ENCODE peak calls at places on chromosomes 4 and X, in eight cellular contexts. U is suprapubic skin, O is spleen, X is HCT116, K is breast epithelium, Z is GM12878, A is transverse colon, S is stomach. T is an unnamed sample.

GRCh38 chr4:107794001-107794400 is 30.7 kb upstream of the SGMS2 start:
- DNase-seq in U (no peak), O (no peak), X (no peak), K (no peak), Z (no peak), A (peak; percentile 70), S (no peak), T (no peak)

GRCh38 chr4:48368389-48368788 is 27.1 kb downstream of the SLAIN2 start:
- DNase-seq in U (no peak), O (no peak), X (no peak), K (no peak), Z (no peak), A (no peak), S (no peak), T (no peak)

GRCh38 chr4:73891739-73892405 is 22.7 kb downstream of the CXCL1 start:
- DNase-seq in U (no peak), O (no peak), X (no peak), K (no peak), Z (no peak), A (no peak), S (no peak), T (no peak)

GRCh38 chr4:54516556-54517215 is 141.1 kb upstream of the KIT start:
- DNase-seq in U (no peak), O (no peak), X (no peak), K (no peak), Z (no peak), A (no peak), S (no peak), T (no peak)

GRCh38 chr4:139275281-139275735 is 4.7 kb downstream of the MGARP start:
- DNase-seq in U (no peak), O (no peak), X (no peak), K (no peak), Z (no peak), A (no peak), S (no peak), T (peak; percentile 57)

GRCh38 chr4:160652790-160653189 is 1511.0 kb downstream of the FSTL5 start:
- DNase-seq in U (no peak), O (no peak), X (no peak), K (no peak), Z (no peak), A (no peak), S (no peak), T (no peak)

GRCh38 chr4:175657571-175657970 is 154.5 kb downstream of the GPM6A start:
- DNase-seq in U (no peak), O (no peak), X (no peak), K (no peak), Z (no peak), A (no peak), S (no peak), T (no peak)

GRCh38 chr4:24601121-24601520 is 16.8 kb upstream of the DHX15 start:
- DNase-seq in U (no peak), O (no peak), X (no peak), K (no peak), Z (no peak), A (no peak), S (no peak), T (no peak)

GRCh38 chr4:110211007-110211769 is 12.8 kb upstream of the ELOVL6 start:
- DNase-seq in U (no peak), O (no peak), X (no peak), K (no peak), Z (no peak), A (peak; percentile 25), S (no peak), T (no peak)

GRCh38 chr4:182143822-182144620 is 99.2 kb upstream of the TENM3 start:
- DNase-seq in U (no peak), O (no peak), X (no peak), K (no peak), Z (no peak), A (peak; percentile 12), S (no peak), T (no peak)

GRCh38 chr4:141416219-141416618 is 195.5 kb downstream of the ZNF330 start:
- DNase-seq in U (no peak), O (no peak), X (no peak), K (no peak), Z (no peak), A (no peak), S (no peak), T (no peak)

GRCh38 chr4:6275898-6276563 is 6.4 kb downstream of the WFS1 start:
- DNase-seq in U (no peak), O (no peak), X (no peak), K (no peak), Z (no peak), A (peak; percentile 16), S (no peak), T (no peak)

GRCh38 chr4:10554694-10555093 is 97.5 kb upstream of the ZNF518B start:
- DNase-seq in U (no peak), O (no peak), X (peak; percentile 56), K (no peak), Z (peak; percentile 31), A (peak; percentile 46), S (peak; percentile 35), T (peak; percentile 22)

GRCh38 chrX:154043003-154043402 is 23.3 kb upstream of the IRAK1 start:
- DNase-seq in U (no peak), O (no peak), X (no peak), K (no peak), Z (no peak), A (no peak), S (no peak), T (no peak)

GRCh38 chr4:80092088-80092487 is 19.1 kb upstream of the ANTXR2 start:
- DNase-seq in U (no peak), O (no peak), X (no peak), K (no peak), Z (no peak), A (no peak), S (no peak), T (no peak)

GRCh38 chr4:107734120-107734519 is 14.1 kb upstream of the PAPSS1 start:
- DNase-seq in U (no peak), O (no peak), X (no peak), K (no peak), Z (no peak), A (no peak), S (no peak), T (no peak)

GRCh38 chr4:23894021-23894420 is 4.2 kb upstream of the PPARGC1A start:
- DNase-seq in U (no peak), O (no peak), X (no peak), K (no peak), Z (no peak), A (no peak), S (no peak), T (no peak)

GRCh38 chrX:40552768-40553167 is 28.0 kb upstream of the ATP6AP2 start:
- DNase-seq in U (no peak), O (no peak), X (no peak), K (no peak), Z (no peak), A (no peak), S (no peak), T (no peak)

GRCh38 chr4:117821834-117822233 is 212.5 kb upstream of the NDST3 start:
- DNase-seq in U (no peak), O (no peak), X (no peak), K (no peak), Z (no peak), A (no peak), S (no peak), T (no peak)

GRCh38 chr4:185256444-185256843 is 47.0 kb downstream of the SNX25 start:
- DNase-seq in U (no peak), O (no peak), X (peak; percentile 12), K (no peak), Z (no peak), A (no peak), S (no peak), T (no peak)

GRCh38 chrX:149398027-149398426 is 107.1 kb downstream of the IDS start:
- DNase-seq in U (no peak), O (no peak), X (no peak), K (no peak), Z (no peak), A (no peak), S (no peak), T (no peak)
- H3K4me3 ChIP-seq in U (no peak overlapping the region), O (no peak overlapping the region), X (no peak overlapping the region), K (no peak overlapping the region), Z (no peak overlapping the region), A (no peak overlapping the region), S (no peak overlapping the region), T (no peak overlapping the region)

GRCh38 chr4:153257151-153257620 is 52.9 kb downstream of the TRIM2 start:
- DNase-seq in U (no peak), O (no peak), X (no peak), K (no peak), Z (no peak), A (no peak), S (no peak), T (no peak)
- TF ChIP-seq POLR2AphosphoS5 in U (no peak), O (no peak), X (no peak), K (no peak), Z (no peak), A (no peak), S (no peak), T (peak; percentile 53)

DNA sequence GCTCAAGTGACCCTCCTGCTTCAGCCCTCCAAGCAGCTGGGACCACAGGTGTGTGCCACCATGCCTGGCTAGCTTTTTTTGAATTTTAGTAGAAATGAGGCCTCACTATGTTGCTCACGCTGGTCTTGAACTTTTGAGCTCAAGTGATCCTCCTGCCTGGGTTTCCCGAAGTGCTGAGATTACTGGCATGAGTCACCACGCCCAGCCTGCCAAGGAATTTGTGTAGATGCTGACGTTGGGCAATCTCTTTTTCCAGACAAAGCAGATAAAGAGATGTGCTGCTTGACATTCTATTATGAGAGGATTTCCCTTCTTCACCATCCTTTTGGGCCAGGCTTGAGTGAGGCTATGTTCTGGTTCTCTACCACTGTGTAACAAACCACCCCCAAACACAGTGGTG is 254.5 kb upstream of the RPS6KA3 start:
- DNase-seq in U (no peak), O (no peak), X (no peak), K (no peak), Z (no peak), A (no peak), S (no peak), T (no peak)
- H3K4me3 ChIP-seq in U (no peak overlapping the region), O (no peak overlapping the region), X (no peak overlapping the region), K (no peak overlapping the region), Z (no peak overlapping the region), A (no peak overlapping the region), S (no peak overlapping the region), T (no peak overlapping the region)

DNA sequence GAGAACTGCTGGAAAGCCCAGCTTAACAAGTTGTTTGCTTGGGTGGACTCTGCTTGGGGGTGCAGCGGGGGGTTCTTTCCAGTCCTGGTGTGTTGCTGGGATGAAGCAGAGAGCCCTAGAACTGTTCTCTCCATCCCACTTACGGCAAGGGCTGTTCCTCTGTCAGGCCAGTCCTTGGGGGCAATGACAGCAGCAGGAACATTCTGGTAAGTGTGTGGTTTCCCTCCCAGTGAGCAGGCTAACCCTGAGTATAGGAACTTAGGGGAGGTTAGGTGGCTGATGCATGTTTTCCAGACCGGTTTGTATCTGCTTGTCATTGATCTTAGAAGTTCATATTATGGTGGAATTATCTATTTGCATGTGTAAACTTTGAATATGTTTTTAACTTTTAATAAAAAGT is 46.9 kb upstream of the TLR2 start:
- DNase-seq in U (no peak), O (no peak), X (no peak), K (no peak), Z (no peak), A (no peak), S (no peak), T (no peak)
- TF ChIP-seq POLR2AphosphoS5 in U (no peak), O (peak; percentile 8), X (no peak), K (no peak), Z (peak; percentile 42), A (no peak), S (no peak), T (no peak)

GRCh38 chrX:119690921-119691716 is 1.8 kb downstream of the SEPTIN6 start:
- DNase-seq in U (no peak), O (no peak), X (no peak), K (no peak), Z (no peak), A (peak; percentile 11), S (no peak), T (no peak)
- H3K4me3 ChIP-seq in U (peak overlapping the region; percentile 74), O (peak overlapping the region; percentile 78), X (no peak overlapping the region), K (no peak overlapping the region), Z (peak overlapping the region; percentile 82), A (peak overlapping the region; percentile 63), S (no peak overlapping the region), T (peak overlapping the region; percentile 84)

T was measured in SK-N-MC.